ENCODE peak calls at places on chromosomes 4 and X, in seven cellular contexts. O is colonic mucosa; L is sigmoid colon; J is thoracic aorta; I is Panc1; M is effector memory CD4-positive, alpha-beta T cell; W is suprapubic skin. P is an unnamed sample.

GRCh38 chrX:101550362-101550761 is at the start of gene ARMCX1:
- DNase-seq in O (peak; percentile 66), L (peak; percentile 90), J (peak; percentile 11), I (no peak), M (no peak), W (peak; percentile 81), P (no peak)

GRCh38 chrX:153642313-153642654 is 4.7 kb upstream of the DUSP9 start:
- DNase-seq in O (no peak), L (no peak), J (no peak), I (no peak), M (no peak), W (no peak), P (no peak)

GRCh38 chr4:15749001-15749400 is 29.1 kb upstream of the CD38 start:
- DNase-seq in O (no peak), L (no peak), J (no peak), I (no peak), M (no peak), W (no peak), P (no peak)

GRCh38 chr4:45629717-45630116 is 494.1 kb downstream of the GABRG1 start:
- DNase-seq in O (no peak), L (no peak), J (no peak), I (no peak), M (no peak), W (no peak), P (no peak)

GRCh38 chrX:154648931-154649863 is 4.2 kb downstream of the CTAG2 start:
- DNase-seq in O (no peak), L (no peak), J (no peak), I (no peak), M (no peak), W (no peak), P (no peak)

GRCh38 chr4:6322067-6322760 is 52.6 kb downstream of the WFS1 start:
- DNase-seq in O (no peak), L (no peak), J (no peak), I (no peak), M (no peak), W (no peak), P (no peak)

GRCh38 chrX:2696698-2697215 is 5.7 kb downstream of the CD99 start:
- DNase-seq in O (no peak), L (no peak), J (no peak), I (no peak), M (no peak), W (no peak), P (peak; percentile 89)

GRCh38 chr4:72568959-72569718 is at the start of gene ADAMTS3:
- DNase-seq in O (peak; percentile 28), L (peak; percentile 81), J (no peak), I (no peak), M (no peak), W (peak; percentile 78), P (no peak)

GRCh38 chrX:39749135-39749534 is 348.6 kb downstream of the BCOR start:
- DNase-seq in O (no peak), L (no peak), J (no peak), I (no peak), M (no peak), W (no peak), P (no peak)

GRCh38 chr4:47526281-47526680 is 41.2 kb downstream of the ATP10D start:
- DNase-seq in O (no peak), L (no peak), J (no peak), I (no peak), M (no peak), W (no peak), P (no peak)

GRCh38 chr4:133624744-133625143 is 475.6 kb downstream of the PCDH10 start:
- DNase-seq in O (no peak), L (no peak), J (no peak), I (no peak), M (no peak), W (no peak), P (no peak)

GRCh38 chrX:46461653-46462191 is 83.5 kb downstream of the ZNF674 start:
- DNase-seq in O (no peak), L (no peak), J (no peak), I (no peak), M (no peak), W (no peak), P (no peak)

DNA sequence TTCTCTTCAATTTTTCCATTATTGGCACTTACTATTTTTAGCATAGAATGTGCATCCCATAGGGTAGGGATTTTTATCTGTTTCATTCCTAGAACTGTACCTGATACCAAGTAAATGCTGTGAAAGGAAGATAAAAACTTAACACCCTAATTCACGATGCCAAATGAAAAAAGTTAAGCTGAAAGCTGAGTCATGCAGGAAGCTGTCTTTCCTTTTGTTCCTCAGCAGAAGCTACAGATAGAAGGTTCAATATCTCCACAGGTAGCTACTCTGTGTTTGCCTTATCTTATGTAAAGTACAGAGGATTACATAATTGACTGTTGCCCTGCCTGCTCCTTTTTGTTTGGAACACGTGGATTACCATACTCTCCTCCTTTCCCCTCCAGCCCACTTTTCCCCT is 77.0 kb downstream of the LRP2BP start:
- DNase-seq in O (no peak), L (no peak), J (no peak), I (no peak), M (no peak), W (no peak), P (no peak)
- H3K4me3 ChIP-seq in O (no peak overlapping the region), L (no peak overlapping the region), J (no peak overlapping the region), I (no peak overlapping the region), M (no peak overlapping the region), W (no peak overlapping the region), P (no peak overlapping the region)

DNA sequence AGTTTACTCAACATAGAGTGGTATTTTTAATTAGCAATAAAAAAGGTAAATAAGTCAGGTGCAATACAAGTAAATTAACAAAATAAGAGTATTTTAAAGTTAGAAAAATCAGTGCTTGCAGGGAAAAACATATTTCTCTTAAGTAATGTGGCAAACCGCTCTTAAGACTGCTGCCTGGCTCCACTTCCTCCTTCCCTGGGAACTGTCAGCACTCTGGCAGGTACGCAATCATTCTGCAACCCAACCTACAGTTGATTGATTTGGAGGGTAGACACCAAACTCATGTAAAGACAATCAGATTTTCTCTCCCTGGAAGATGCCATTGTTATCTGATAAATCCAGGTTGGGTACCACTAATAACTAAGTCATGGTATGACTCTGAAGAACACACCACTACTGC is 63.9 kb downstream of the PPP3CA start:
- DNase-seq in O (no peak), L (no peak), J (no peak), I (no peak), M (no peak), W (no peak), P (no peak)
- H3K4me1 ChIP-seq in O (no peaks in the 10 kb centered on the region), L (no peaks in the 10 kb centered on the region), J (peaks cover 37% of the 10 kb centered on the region), I (peaks cover 2% of the 10 kb centered on the region), M (peaks cover 7% of the 10 kb centered on the region), W (peaks cover 78% of the 10 kb centered on the region), P (peaks cover 66% of the 10 kb centered on the region)

DNA sequence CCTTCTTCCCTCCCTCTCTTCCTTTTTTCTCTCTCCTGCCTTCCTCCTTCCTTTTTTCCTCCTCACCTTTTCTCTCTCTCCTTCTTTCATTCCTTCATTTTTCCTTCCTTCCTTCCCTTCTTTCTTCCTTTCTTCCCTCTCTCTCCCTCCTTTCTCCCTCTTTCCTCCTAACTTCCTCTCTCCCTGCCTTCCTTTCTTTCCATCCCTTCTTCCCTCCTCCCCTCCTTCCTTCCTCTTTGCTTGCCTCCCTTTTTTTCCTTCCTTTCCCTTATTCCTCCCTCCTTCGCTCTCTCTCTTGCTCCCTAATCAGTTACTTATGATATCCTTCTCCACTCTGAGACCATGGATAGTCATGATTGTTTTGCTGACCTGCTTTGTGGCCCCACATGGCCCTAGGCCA is 56.7 kb upstream of the PUDP start:
- DNase-seq in O (no peak), L (no peak), J (no peak), I (no peak), M (no peak), W (no peak), P (no peak)
- H3K27ac ChIP-seq in O (no peak overlapping the region), L (no peak overlapping the region), J (no peak overlapping the region), I (no peak overlapping the region), M (no peak overlapping the region), W (no peak overlapping the region), P (no peak overlapping the region)

GRCh38 chrX:152451731-152451980 is 541 bp upstream of the GABRA3 start:
- DNase-seq in O (no peak), L (no peak), J (no peak), I (no peak), M (no peak), W (no peak), P (no peak)
- H3K4me3 ChIP-seq in O (no peak overlapping the region), L (no peak overlapping the region), J (no peak overlapping the region), I (no peak overlapping the region), M (no peak overlapping the region), W (no peak overlapping the region), P (no peak overlapping the region)

DNA sequence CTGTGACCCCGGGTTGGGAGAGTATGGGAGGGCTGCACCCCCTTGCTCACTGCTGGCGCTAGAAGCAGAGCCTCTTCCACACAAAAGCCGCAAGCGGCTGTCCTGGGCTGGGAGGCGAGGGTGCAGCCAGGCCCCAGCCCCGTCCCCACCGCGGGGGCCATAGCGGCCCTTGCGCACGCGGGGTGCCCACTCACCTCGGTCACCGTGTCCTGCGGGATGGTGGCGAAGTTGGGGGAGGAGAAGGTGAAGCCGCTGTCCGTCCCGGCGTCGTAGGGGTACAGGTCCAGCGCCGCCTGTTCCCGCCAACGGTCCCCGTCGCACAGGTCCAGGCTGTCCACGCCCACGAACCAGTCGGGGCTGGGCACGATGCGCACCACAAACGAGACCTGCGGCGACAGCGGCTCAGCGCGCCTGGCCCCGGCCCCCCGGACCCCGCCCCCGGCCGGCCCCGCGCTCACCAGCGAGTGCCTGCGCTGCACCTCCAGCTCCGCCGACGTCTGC is 1.5 kb downstream of the SPON2 start:
- DNase-seq in O (no peak), L (peak; percentile 68), J (no peak), I (no peak), M (no peak), W (peak; percentile 71), P (no peak)
- H3K4me1 ChIP-seq in O (peaks cover 26% of the 10 kb centered on the region), L (peaks cover 2% of the 10 kb centered on the region), J (peaks cover 23% of the 10 kb centered on the region), I (peaks cover 6% of the 10 kb centered on the region), M (peaks cover 29% of the 10 kb centered on the region), W (peaks cover 60% of the 10 kb centered on the region), P (peaks cover 27% of the 10 kb centered on the region)

GRCh38 chr4:99507762-99508161 is 3.1 kb upstream of the C4orf17 start:
- DNase-seq in O (no peak), L (no peak), J (no peak), I (no peak), M (no peak), W (no peak), P (peak; percentile 63)
- H3K27ac ChIP-seq in O (no peak overlapping the region), L (no peak overlapping the region), J (no peak overlapping the region), I (no peak overlapping the region), M (no peak overlapping the region), W (no peak overlapping the region), P (no peak overlapping the region)

GRCh38 chr4:37567781-37568180 is 118.4 kb downstream of the RELL1 start:
- DNase-seq in O (no peak), L (no peak), J (no peak), I (no peak), M (no peak), W (no peak), P (no peak)
- H3K4me3 ChIP-seq in O (no peak overlapping the region), L (no peak overlapping the region), J (no peak overlapping the region), I (no peak overlapping the region), M (no peak overlapping the region), W (no peak overlapping the region), P (no peak overlapping the region)

GRCh38 chr4:112280657-112281056 is 5.0 kb downstream of the TIFA start:
- DNase-seq in O (no peak), L (no peak), J (no peak), I (no peak), M (no peak), W (no peak), P (no peak)
- H3K4me1 ChIP-seq in O (no peaks in the 10 kb centered on the region), L (no peaks in the 10 kb centered on the region), J (peaks cover 31% of the 10 kb centered on the region), I (peaks cover 2% of the 10 kb centered on the region), M (peaks cover 9% of the 10 kb centered on the region), W (peaks cover 42% of the 10 kb centered on the region), P (peaks cover 66% of the 10 kb centered on the region)

GRCh38 chrX:94216738-94217137 is 542.7 kb downstream of the FAM133A start:
- DNase-seq in O (no peak), L (no peak), J (no peak), I (no peak), M (no peak), W (no peak), P (no peak)
- H3K27ac ChIP-seq in O (no peak overlapping the region), L (no peak overlapping the region), J (no peak overlapping the region), I (no peak overlapping the region), M (no peak overlapping the region), W (no peak overlapping the region), P (no peak overlapping the region)

P was measured in CD4-positive, alpha-beta memory T cell.